ENCODE peak calls at places on chromosome 15, in five cellular contexts. M is CD8-positive, alpha-beta memory T cell; S is CD4-positive, alpha-beta T cell; I is kidney glomerular epithelial cell; X is activated naive CD4-positive, alpha-beta T cell treated with Interleukin-2 at 50 U/mL for 16 hours. G is an unnamed sample.

GRCh38 chr15:26974120-26974780 is 3.3 kb downstream of the GABRG3 start:
- DNase-seq in M (no peak), S (no peak), I (no peak), X (no peak), G (no peak)

GRCh38 chr15:50148362-50148963 is 29.4 kb upstream of the ATP8B4 start:
- DNase-seq in M (no peak), S (no peak), I (peak), X (no peak), G (no peak)

GRCh38 chr15:70508561-70509281 is 254.6 kb downstream of the UACA start:
- DNase-seq in M (no peak), S (no peak), I (peak), X (peak), G (no peak)

GRCh38 chr15:47862402-47862801 is 145.1 kb downstream of the SEMA6D start:
- DNase-seq in M (no peak), S (no peak), I (no peak), X (no peak), G (no peak)

GRCh38 chr15:75508741-75509532 is 57.4 kb upstream of the SIN3A start:
- DNase-seq in M (peak), S (no peak), I (peak), X (peak), G (no peak)

GRCh38 chr15:29799859-29800258 is 22.4 kb downstream of the TJP1 start:
- DNase-seq in M (no peak), S (no peak), I (no peak), X (no peak), G (no peak)

GRCh38 chr15:31078461-31078860 is 23.1 kb downstream of the TRPM1 start:
- DNase-seq in M (no peak), S (no peak), I (no peak), X (no peak), G (no peak)

GRCh38 chr15:100314809-100315400 is 26.9 kb downstream of the ADAMTS17 start:
- DNase-seq in M (no peak), S (no peak), I (no peak), X (no peak), G (no peak)

GRCh38 chr15:65981837-65982696 is 112.8 kb downstream of the RAB11A start:
- DNase-seq in M (peak), S (peak), I (no peak), X (peak), G (no peak)

GRCh38 chr15:59539799-59540198 is 71.8 kb upstream of the GCNT3 start:
- DNase-seq in M (no peak), S (no peak), I (no peak), X (no peak), G (no peak)

G was measured in H54.